ENCODE peak calls at places on chromosomes 7 and 10, in six cellular contexts. H is PC-9, M is mesendoderm, L is GM23248, A is neural progenitor cell, D is Karpas-422. T is an unnamed sample. For H3K4me1, the result is how much of the 10 kb centered on the place peaks cover.

GRCh38 chr7:7569113-7569527 is 2.4 kb downstream of the MIOS start:
- DNase-seq in L (no peak), M (no peak), H (no peak), A (no peak), D (peak), T (no peak)

GRCh38 chr10:13072339-13072738 is 27.6 kb upstream of the OPTN start:
- DNase-seq in M (no peak), L (no peak), A (no peak), D (peak), H (no peak), T (no peak)

GRCh38 chr7:55468495-55468894 is 103.4 kb downstream of the LANCL2 start:
- DNase-seq in M (no peak), L (no peak), D (no peak), A (no peak), H (no peak), T (no peak)

GRCh38 chr10:1050145-1050544 is 1.2 kb upstream of the IDI1 start:
- DNase-seq in M (peak), H (no peak), L (peak), D (peak), A (peak), T (no peak)

GRCh38 chr10:77970869-77971803 is 44.6 kb upstream of the DLG5 start:
- DNase-seq in H (no peak), M (peak), D (no peak), L (peak), A (peak), T (peak)

GRCh38 chr10:113336549-113337130 is 216.2 kb upstream of the HABP2 start:
- DNase-seq in M (no peak), A (no peak), H (no peak), L (no peak), D (no peak), T (no peak)

GRCh38 chr7:143013897-143014296 is 13.0 kb downstream of the OR9A2 start:
- DNase-seq in M (no peak), A (no peak), L (peak), D (no peak), H (no peak), T (no peak)

GRCh38 chr10:114308470-114309110 is 69.5 kb downstream of the VWA2 start:
- DNase-seq in D (no peak), A (no peak), M (no peak), H (no peak), L (peak), T (peak)

GRCh38 chr10:123269675-123270074 is 115.5 kb downstream of the BUB3 start:
- DNase-seq in A (no peak), L (no peak), M (no peak), H (no peak), D (no peak), T (no peak)

GRCh38 chr10:79401015-79401921 is 44.2 kb downstream of the ZCCHC24 start:
- DNase-seq in L (peak), H (no peak), M (no peak), D (no peak), A (no peak), T (no peak)

GRCh38 chr10:24349379-24350110 is 140.6 kb downstream of the KIAA1217 start:
- DNase-seq in M (no peak), L (peak), D (no peak), A (no peak), H (peak), T (no peak)

GRCh38 chr7:133164444-133164843 is 82.6 kb upstream of the CHCHD3 start:
- DNase-seq in A (no peak), D (no peak), H (no peak), L (no peak), M (peak), T (no peak)

GRCh38 chr10:44051584-44052385 is 333.1 kb downstream of the CXCL12 start:
- DNase-seq in L (peak), M (no peak), A (no peak), H (no peak), D (no peak), T (no peak)

GRCh38 chr7:22651534-22652243 is 75.3 kb upstream of the IL6 start:
- DNase-seq in D (no peak), A (no peak), H (no peak), L (peak), M (peak), T (no peak)

GRCh38 chr7:139725843-139726484 is 51.8 kb downstream of the HIPK2 start:
- DNase-seq in H (no peak), D (no peak), A (no peak), M (no peak), L (no peak), T (no peak)

GRCh38 chr7:42858570-42858969 is 53.3 kb downstream of the C7orf25 start:
- DNase-seq in D (no peak), M (no peak), A (no peak), H (no peak), L (peak), T (no peak)

GRCh38 chr7:102973096-102973802 is 60.4 kb downstream of the LRRC17 start:
- DNase-seq in A (no peak), M (no peak), D (no peak), L (peak), H (no peak), T (no peak)

GRCh38 chr10:26391701-26392695 is 46.1 kb upstream of the APBB1IP start:
- DNase-seq in L (no peak), A (peak), M (peak), H (no peak), D (peak), T (no peak)

GRCh38 chr10:84353052-84353803 is 24.8 kb downstream of the CCSER2 start:
- DNase-seq in M (no peak), H (no peak), A (no peak), D (no peak), L (no peak), T (no peak)

GRCh38 chr7:142513221-142513955 is 235.9 kb upstream of the PRSS1 start:
- DNase-seq in H (no peak), D (no peak), A (no peak), L (peak), M (no peak), T (no peak)

GRCh38 chr7:77337456-77337990 is 78.6 kb downstream of the GSAP start:
- DNase-seq in L (no peak), M (no peak), A (no peak), D (no peak), H (no peak), T (no peak)

GRCh38 chr7:77339726-77340125 is 76.4 kb downstream of the GSAP start:
- DNase-seq in M (no peak), L (no peak), A (no peak), D (no peak), H (no peak), T (no peak)

GRCh38 chr7:77338883-77339629 is 77.1 kb downstream of the GSAP start:
- DNase-seq in H (no peak), A (no peak), M (peak), D (no peak), L (no peak), T (no peak)

GRCh38 chr7:77335581-77335980 is 80.6 kb downstream of the GSAP start:
- DNase-seq in D (no peak), A (no peak), L (peak), M (no peak), H (no peak), T (no peak)

GRCh38 chr7:77338260-77338659 is 77.9 kb downstream of the GSAP start:
- DNase-seq in L (no peak), H (no peak), M (no peak), D (no peak), A (no peak), T (no peak)
- H3K4me1 ChIP-seq in L (under half), H (under half), M (under half), D (under half), A (under half), T (under half)

GRCh38 chr10:22932626-22933370 is 4.9 kb downstream of the ARMC3 start:
- DNase-seq in H (no peak), A (no peak), D (peak), M (no peak), L (peak), T (no peak)
- H3K4me2 ChIP-seq in H (no peak), A (no peak), D (peak), M (no peak), L (peak), T (no peak)

GRCh38 chr10:122164028-122164601 is 107.0 kb upstream of the BTBD16 start:
- DNase-seq in A (peak), L (no peak), M (peak), H (no peak), D (no peak), T (peak)
- H3K4me3 ChIP-seq in A (peak), L (peak), M (peak), H (no peak), D (no peak), T (peak)

DNA sequence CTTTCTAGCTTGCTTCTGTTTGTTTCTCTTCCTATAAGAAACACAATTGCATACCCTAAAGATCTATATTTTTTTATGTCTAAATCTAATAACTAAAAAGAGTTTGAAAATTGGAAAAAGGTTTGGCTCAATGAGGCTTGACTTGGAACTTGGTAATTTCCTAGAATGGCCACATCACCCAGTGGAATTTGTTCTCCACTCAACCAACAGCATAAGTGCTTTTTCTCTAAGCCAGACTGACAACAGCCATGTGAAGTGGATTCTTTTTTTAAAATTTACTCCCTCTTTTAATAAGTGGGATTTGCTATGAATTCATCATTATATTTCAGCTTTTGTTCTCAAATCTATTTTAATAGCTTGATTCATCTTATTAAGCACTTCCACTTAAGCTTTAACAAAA is 33.8 kb downstream of the GBF1 start:
- DNase-seq in H (no peak), A (no peak), M (no peak), D (no peak), L (no peak), T (no peak)
- H3K4me1 ChIP-seq in H (under half), A (under half), M (under half), D (under half), L (under half), T (under half)

DNA sequence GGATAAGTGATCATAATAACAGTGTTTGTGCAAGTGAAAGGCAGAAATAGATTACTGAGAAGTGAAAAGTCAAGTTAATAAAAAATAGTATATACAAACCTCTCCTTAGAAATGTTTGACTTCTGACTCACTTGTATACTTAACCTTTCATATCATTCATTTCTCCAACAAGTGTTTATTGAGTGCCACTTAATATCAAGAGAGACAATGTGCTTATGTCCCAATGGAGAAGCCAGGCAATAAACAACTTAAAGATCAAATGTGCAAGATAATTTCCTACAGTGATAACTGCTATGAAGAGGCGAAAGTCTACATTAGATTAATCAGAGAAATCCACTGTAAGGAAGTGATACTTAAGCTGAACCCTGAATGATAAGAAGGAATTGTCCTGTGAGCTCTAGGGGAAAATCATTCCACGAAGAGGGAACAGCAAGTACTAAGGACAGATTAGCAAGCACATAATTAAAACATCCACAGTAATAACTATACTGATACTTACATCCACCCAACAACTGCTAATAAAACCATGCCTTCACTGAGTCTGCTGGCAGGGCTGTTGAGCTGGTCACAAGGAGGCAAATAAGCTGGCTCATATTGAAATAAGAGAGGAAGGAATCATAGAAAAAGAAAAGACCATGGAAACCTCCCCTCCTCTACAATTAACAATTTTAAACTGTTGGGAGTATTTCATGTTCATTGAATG is 203.5 kb downstream of the CTNNA3 start:
- DNase-seq in L (no peak), A (no peak), H (peak), D (no peak), M (no peak), T (no peak)
- H3K4me2 ChIP-seq in L (no peak), A (no peak), H (peak), D (no peak), M (no peak), T (no peak)

DNA sequence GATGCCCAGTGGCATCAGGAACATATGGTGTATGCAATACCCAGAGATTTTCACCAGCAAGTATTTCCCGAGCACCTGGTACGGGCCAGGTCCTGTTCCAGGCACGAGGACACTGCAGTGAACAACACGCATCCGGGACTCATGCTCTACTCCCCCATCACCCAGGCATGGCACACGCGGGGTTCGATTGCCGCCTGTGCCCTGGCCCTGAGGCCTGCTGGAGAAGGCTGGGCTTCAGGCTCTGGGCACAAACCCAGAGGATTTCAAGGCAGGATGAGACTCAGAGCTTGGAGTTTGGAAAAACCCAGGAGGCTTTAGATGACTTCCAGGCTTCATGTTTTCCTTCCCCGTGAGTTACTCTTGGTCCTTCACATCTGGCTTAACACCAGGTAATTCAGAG is 143.5 kb downstream of the NEURL1 start:
- DNase-seq in D (no peak), A (no peak), H (no peak), M (no peak), L (peak), T (no peak)
- H3K4me3 ChIP-seq in D (no peak), A (no peak), H (no peak), M (no peak), L (no peak), T (no peak)

T was measured in neuronal stem cell.